ENCODE peak calls at places on chromosome 17, in eight cellular contexts. One of them, this sample, is unnamed.

GRCh38 chr17:50162466-50163254 is 3.1 kb upstream of the SGCA start:
- DNase-seq in fibroblast of lung: no peak
- DNase-seq in heart left ventricle: no peak
- DNase-seq in HFF-Myc: no peak
- DNase-seq in keratinocyte: no peak
- DNase-seq in left lung: no peak
- DNase-seq in neural progenitor cell: no peak
- DNase-seq in AG10803: no peak
- DNase-seq in this sample: peak

GRCh38 chr17:81346908-81347349 is 48.3 kb upstream of the BAHCC1 start:
- DNase-seq in fibroblast of lung: no peak
- DNase-seq in heart left ventricle: no peak
- DNase-seq in HFF-Myc: no peak
- DNase-seq in keratinocyte: no peak
- DNase-seq in left lung: no peak
- DNase-seq in neural progenitor cell: no peak
- DNase-seq in AG10803: no peak
- DNase-seq in this sample: no peak

GRCh38 chr17:68198931-68199836 is 48.7 kb upstream of the AMZ2 start:
- DNase-seq in fibroblast of lung: no peak
- DNase-seq in heart left ventricle: no peak
- DNase-seq in HFF-Myc: no peak
- DNase-seq in keratinocyte: no peak
- DNase-seq in left lung: no peak
- DNase-seq in neural progenitor cell: peak
- DNase-seq in AG10803: no peak
- DNase-seq in this sample: no peak

GRCh38 chr17:82321947-82322466 is 4.6 kb upstream of the CD7 start:
- DNase-seq in fibroblast of lung: no peak
- DNase-seq in heart left ventricle: no peak
- DNase-seq in HFF-Myc: no peak
- DNase-seq in keratinocyte: no peak
- DNase-seq in left lung: no peak
- DNase-seq in neural progenitor cell: no peak
- DNase-seq in AG10803: no peak
- DNase-seq in this sample: no peak

GRCh38 chr17:7323731-7324437 is 5.3 kb downstream of the NEURL4 start:
- DNase-seq in fibroblast of lung: no peak
- DNase-seq in heart left ventricle: peak
- DNase-seq in HFF-Myc: no peak
- DNase-seq in keratinocyte: no peak
- DNase-seq in left lung: no peak
- DNase-seq in neural progenitor cell: peak
- DNase-seq in AG10803: peak
- DNase-seq in this sample: no peak

GRCh38 chr17:82974136-82974952 is 105.1 kb upstream of the METRNL start:
- DNase-seq in fibroblast of lung: no peak
- DNase-seq in heart left ventricle: no peak
- DNase-seq in HFF-Myc: no peak
- DNase-seq in keratinocyte: no peak
- DNase-seq in left lung: no peak
- DNase-seq in neural progenitor cell: no peak
- DNase-seq in AG10803: no peak
- DNase-seq in this sample: no peak

GRCh38 chr17:77298811-77299210 is 158.0 kb downstream of the SEC14L1 start:
- DNase-seq in fibroblast of lung: no peak
- DNase-seq in heart left ventricle: no peak
- DNase-seq in HFF-Myc: no peak
- DNase-seq in keratinocyte: no peak
- DNase-seq in left lung: no peak
- DNase-seq in neural progenitor cell: no peak
- DNase-seq in AG10803: no peak
- DNase-seq in this sample: no peak

GRCh38 chr17:6666557-6666956 is 15.0 kb downstream of the C17orf100 start:
- DNase-seq in fibroblast of lung: no peak
- DNase-seq in heart left ventricle: no peak
- DNase-seq in HFF-Myc: no peak
- DNase-seq in keratinocyte: peak
- DNase-seq in left lung: no peak
- DNase-seq in neural progenitor cell: no peak
- DNase-seq in AG10803: no peak
- DNase-seq in this sample: no peak

GRCh38 chr17:45753645-45754225 is 30.4 kb upstream of the CRHR1 start:
- DNase-seq in fibroblast of lung: no peak
- DNase-seq in heart left ventricle: no peak
- DNase-seq in HFF-Myc: no peak
- DNase-seq in keratinocyte: no peak
- DNase-seq in left lung: no peak
- DNase-seq in neural progenitor cell: no peak
- DNase-seq in AG10803: no peak
- DNase-seq in this sample: no peak

GRCh38 chr17:72977768-72978417 is 114.6 kb downstream of the SLC39A11 start:
- DNase-seq in fibroblast of lung: peak
- DNase-seq in heart left ventricle: no peak
- DNase-seq in HFF-Myc: no peak
- DNase-seq in keratinocyte: no peak
- DNase-seq in left lung: no peak
- DNase-seq in neural progenitor cell: no peak
- DNase-seq in AG10803: no peak
- DNase-seq in this sample: no peak

GRCh38 chr17:74379495-74380085 is 12.3 kb downstream of the GPR142 start:
- DNase-seq in fibroblast of lung: peak
- DNase-seq in heart left ventricle: peak
- DNase-seq in HFF-Myc: peak
- DNase-seq in keratinocyte: peak
- DNase-seq in left lung: peak
- DNase-seq in neural progenitor cell: peak
- DNase-seq in AG10803: peak
- DNase-seq in this sample: peak

GRCh38 chr17:45883063-45883462 is 11.3 kb upstream of the MAPT start:
- DNase-seq in fibroblast of lung: no peak
- DNase-seq in heart left ventricle: no peak
- DNase-seq in HFF-Myc: no peak
- DNase-seq in keratinocyte: no peak
- DNase-seq in left lung: no peak
- DNase-seq in neural progenitor cell: no peak
- DNase-seq in AG10803: no peak
- DNase-seq in this sample: no peak

GRCh38 chr17:29086628-29087332 is 43.8 kb downstream of the PIPOX start:
- DNase-seq in fibroblast of lung: peak
- DNase-seq in heart left ventricle: peak
- DNase-seq in HFF-Myc: no peak
- DNase-seq in keratinocyte: no peak
- DNase-seq in left lung: no peak
- DNase-seq in neural progenitor cell: peak
- DNase-seq in AG10803: no peak
- DNase-seq in this sample: no peak

GRCh38 chr17:33218657-33219298 is 74.3 kb downstream of the ASIC2 start:
- DNase-seq in fibroblast of lung: peak
- DNase-seq in heart left ventricle: no peak
- DNase-seq in HFF-Myc: no peak
- DNase-seq in keratinocyte: no peak
- DNase-seq in left lung: no peak
- DNase-seq in neural progenitor cell: no peak
- DNase-seq in AG10803: peak
- DNase-seq in this sample: no peak

GRCh38 chr17:2542456-2542855 is 30.8 kb upstream of the METTL16 start:
- DNase-seq in fibroblast of lung: no peak
- DNase-seq in heart left ventricle: no peak
- DNase-seq in HFF-Myc: no peak
- DNase-seq in keratinocyte: no peak
- DNase-seq in left lung: no peak
- DNase-seq in neural progenitor cell: no peak
- DNase-seq in AG10803: no peak
- DNase-seq in this sample: no peak

DNA sequence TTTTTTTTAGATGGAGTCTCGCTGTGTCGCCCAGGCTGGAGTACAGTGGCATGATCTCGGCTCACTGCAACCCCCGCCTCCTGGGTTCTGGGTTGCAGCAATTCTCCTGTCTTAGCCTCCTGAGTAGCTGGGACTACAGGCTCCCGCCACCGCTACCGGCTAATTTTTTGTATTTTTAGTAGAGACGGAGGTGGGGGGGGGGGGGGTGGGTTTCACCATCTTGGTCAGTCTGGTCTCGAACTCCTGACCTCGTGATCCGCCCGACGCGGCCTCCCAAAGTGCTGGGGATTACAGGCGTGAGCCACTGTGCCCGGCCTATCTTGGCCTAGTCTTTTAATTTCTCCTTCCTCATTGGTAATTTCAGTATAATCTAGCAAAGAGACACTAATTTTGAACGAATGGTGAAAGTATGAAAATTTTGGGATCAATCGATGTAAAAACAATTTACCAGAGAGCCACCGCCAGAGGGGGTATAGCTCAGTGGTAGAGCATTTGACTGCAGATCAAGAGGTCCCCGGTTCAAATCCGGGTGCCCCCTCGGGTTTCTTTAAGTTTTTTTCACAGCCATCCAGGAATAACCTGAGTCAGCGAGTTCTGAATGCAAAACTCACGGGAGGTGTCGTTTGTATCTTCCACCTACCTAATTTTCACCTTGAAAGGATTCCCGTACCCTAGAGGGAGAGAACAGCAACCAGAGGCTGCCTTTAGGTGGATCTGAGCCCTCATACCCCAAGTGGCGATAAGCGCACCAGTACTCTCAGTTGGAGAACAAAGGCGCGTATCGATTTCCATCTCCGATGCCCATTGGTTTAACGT is 2.5 kb upstream of the LASP1 start:
- DNase-seq in fibroblast of lung: peak
- DNase-seq in heart left ventricle: no peak
- DNase-seq in HFF-Myc: no peak
- DNase-seq in keratinocyte: no peak
- DNase-seq in left lung: no peak
- DNase-seq in neural progenitor cell: peak
- DNase-seq in AG10803: peak
- DNase-seq in this sample: peak
- TF ChIP-seq CTCF in fibroblast of lung: no peak
- TF ChIP-seq CTCF in heart left ventricle: no peak
- TF ChIP-seq CTCF in HFF-Myc: peak
- TF ChIP-seq CTCF in keratinocyte: no peak
- TF ChIP-seq CTCF in left lung: no peak
- TF ChIP-seq CTCF in neural progenitor cell: peak
- TF ChIP-seq CTCF in AG10803: peak
- TF ChIP-seq CTCF in this sample: peak

GRCh38 chr17:62882878-62883277 is 74.8 kb upstream of the MARCHF10 start:
- DNase-seq in fibroblast of lung: no peak
- DNase-seq in heart left ventricle: no peak
- DNase-seq in HFF-Myc: no peak
- DNase-seq in keratinocyte: no peak
- DNase-seq in left lung: no peak
- DNase-seq in neural progenitor cell: no peak
- DNase-seq in AG10803: peak
- DNase-seq in this sample: no peak
- H3K4me3 ChIP-seq in fibroblast of lung: no peak
- H3K4me3 ChIP-seq in heart left ventricle: no peak
- H3K4me3 ChIP-seq in HFF-Myc: no peak
- H3K4me3 ChIP-seq in keratinocyte: no peak
- H3K4me3 ChIP-seq in left lung: no peak
- H3K4me3 ChIP-seq in neural progenitor cell: no peak
- H3K4me3 ChIP-seq in AG10803: no peak
- H3K4me3 ChIP-seq in this sample: no peak

DNA sequence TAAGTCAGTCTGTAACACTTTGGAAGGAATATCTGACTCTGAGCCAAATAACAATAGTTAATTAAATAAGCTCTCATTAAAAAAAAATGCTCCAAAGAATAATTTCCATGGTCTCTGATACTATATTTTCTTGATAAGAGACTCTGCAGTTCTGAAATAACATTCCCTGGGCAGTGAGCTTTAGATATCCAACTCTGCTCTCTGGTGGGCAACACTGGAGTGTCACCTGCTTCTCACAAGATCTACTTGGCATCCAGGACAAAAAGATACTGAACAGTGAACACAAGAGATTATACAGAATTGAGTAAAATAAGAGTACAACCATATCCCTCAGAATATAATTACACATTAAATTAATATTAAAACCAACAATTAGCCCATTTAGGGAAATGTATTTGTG is 13.7 kb downstream of the BLMH start:
- DNase-seq in fibroblast of lung: peak
- DNase-seq in heart left ventricle: no peak
- DNase-seq in HFF-Myc: no peak
- DNase-seq in keratinocyte: no peak
- DNase-seq in left lung: no peak
- DNase-seq in neural progenitor cell: peak
- DNase-seq in AG10803: peak
- DNase-seq in this sample: no peak
- TF ChIP-seq CTCF in fibroblast of lung: peak
- TF ChIP-seq CTCF in heart left ventricle: no peak
- TF ChIP-seq CTCF in HFF-Myc: no peak
- TF ChIP-seq CTCF in keratinocyte: peak
- TF ChIP-seq CTCF in left lung: peak
- TF ChIP-seq CTCF in neural progenitor cell: peak
- TF ChIP-seq CTCF in AG10803: peak
- TF ChIP-seq CTCF in this sample: peak

DNA sequence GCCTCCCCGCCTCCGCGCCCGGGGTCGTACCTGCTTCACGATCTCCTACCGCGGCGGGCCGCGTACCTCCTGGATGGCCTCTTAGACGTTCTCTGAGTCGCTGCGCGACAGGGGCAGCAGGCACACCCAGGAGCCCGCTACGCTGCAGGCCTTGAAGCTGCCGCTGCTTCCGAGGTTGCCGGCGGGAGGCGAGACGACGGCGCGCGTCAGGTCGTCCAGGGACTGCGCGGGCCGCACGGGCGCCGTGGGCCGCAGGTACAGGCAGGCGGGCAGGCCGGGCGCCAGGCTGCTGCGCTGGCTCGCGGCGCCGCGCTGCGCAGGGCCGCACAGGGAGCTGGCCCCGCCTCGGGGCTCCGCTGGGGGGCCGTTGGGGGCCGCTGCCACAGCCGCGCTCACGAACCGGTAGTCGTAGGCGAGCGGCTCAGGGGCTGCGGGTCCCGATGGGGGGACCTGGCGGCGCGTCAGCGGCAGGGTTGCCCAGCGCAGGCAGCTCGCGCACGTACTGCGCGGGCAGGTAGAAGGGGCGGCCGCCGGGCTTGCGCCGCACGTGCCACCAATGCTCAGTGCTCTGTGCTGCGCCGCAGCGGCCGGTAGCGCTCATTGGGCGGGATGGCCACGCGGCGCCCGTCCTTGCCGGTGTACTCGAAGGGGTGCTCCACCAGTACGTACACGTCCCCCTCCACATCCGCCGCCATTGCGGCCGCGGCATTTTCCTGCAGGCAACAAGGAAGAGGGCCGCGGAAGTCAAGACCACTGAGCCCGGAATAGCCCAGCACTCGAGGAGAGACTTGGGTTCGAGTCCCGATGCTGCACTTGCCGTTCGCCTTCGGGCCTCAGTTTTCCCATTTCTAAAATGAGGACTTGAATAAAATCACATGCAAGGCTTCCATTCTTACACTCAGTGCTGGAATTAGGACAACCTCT is 116.5 kb upstream of the SMURF2 start:
- DNase-seq in fibroblast of lung: peak
- DNase-seq in heart left ventricle: no peak
- DNase-seq in HFF-Myc: no peak
- DNase-seq in keratinocyte: no peak
- DNase-seq in left lung: no peak
- DNase-seq in neural progenitor cell: peak
- DNase-seq in AG10803: no peak
- DNase-seq in this sample: no peak
- H3K4me3 ChIP-seq in fibroblast of lung: no peak
- H3K4me3 ChIP-seq in heart left ventricle: peak
- H3K4me3 ChIP-seq in HFF-Myc: no peak
- H3K4me3 ChIP-seq in keratinocyte: no peak
- H3K4me3 ChIP-seq in left lung: peak
- H3K4me3 ChIP-seq in neural progenitor cell: peak
- H3K4me3 ChIP-seq in AG10803: peak
- H3K4me3 ChIP-seq in this sample: peak

This sample was measured in right lobe of liver.